ENCODE peak calls at places on chromosome 22, in four cellular contexts. H, E, R and A are unnamed samples. For H3K36me3, the result is how much of the 10 kb centered on the place peaks cover.

GRCh38 chr22:44574057-44574456 is 76.0 kb upstream of the RTL6 start:
- DNase-seq in R (no peak), H (no peak), E (no peak), A (peak)

GRCh38 chr22:44166877-44167276 is 13.8 kb upstream of the PARVG start:
- DNase-seq in R (no peak), E (no peak), H (no peak), A (no peak)

GRCh38 chr22:50599816-50600454 is 658 bp upstream of the MAPK8IP2 start:
- DNase-seq in R (peak), E (peak), H (no peak), A (no peak)

GRCh38 chr22:47215851-47216250 is 453.4 kb downstream of the TBC1D22A start:
- DNase-seq in E (no peak), R (no peak), H (no peak), A (no peak)

GRCh38 chr22:20565079-20565734 is 57.8 kb downstream of the MED15 start:
- DNase-seq in H (no peak), R (no peak), E (no peak), A (no peak)

GRCh38 chr22:27438271-27438980 is 363.1 kb downstream of the MN1 start:
- DNase-seq in E (peak), H (no peak), R (no peak), A (no peak)

GRCh38 chr22:50641696-50642607 is 14.0 kb upstream of the ARSA start:
- DNase-seq in R (peak), E (no peak), H (no peak), A (no peak)

GRCh38 chr22:36227806-36228205 is 11.5 kb downstream of the APOL2 start:
- DNase-seq in R (no peak), H (no peak), E (no peak), A (no peak)

GRCh38 chr22:19149047-19149883 is 827 bp downstream of the GSC2 start:
- DNase-seq in E (peak), H (no peak), R (no peak), A (no peak)

GRCh38 chr22:29308791-29309262 is 2.4 kb downstream of the GAS2L1 start:
- DNase-seq in R (no peak), H (no peak), E (peak), A (no peak)

GRCh38 chr22:44172370-44173108 is 8.2 kb upstream of the PARVG start:
- DNase-seq in R (no peak), E (no peak), H (no peak), A (no peak)

GRCh38 chr22:47199261-47199948 is 437.0 kb downstream of the TBC1D22A start:
- DNase-seq in E (no peak), H (no peak), R (no peak), A (no peak)

GRCh38 chr22:19238900-19239299 is 52.6 kb downstream of the CLTCL1 start:
- DNase-seq in H (no peak), E (no peak), R (no peak), A (no peak)

GRCh38 chr22:19855504-19856409 is 1.1 kb upstream of the GNB1L start:
- DNase-seq in R (peak), H (peak), E (peak), A (no peak)

GRCh38 chr22:37043828-37044538 is 7.6 kb upstream of the KCTD17 start:
- DNase-seq in H (no peak), E (peak), R (peak), A (peak)

GRCh38 chr22:18078329-18079041 is 695 bp downstream of the PEX26 start:
- DNase-seq in E (peak), H (no peak), R (peak), A (no peak)

GRCh38 chr22:47337161-47337621 is 574.7 kb downstream of the TBC1D22A start:
- DNase-seq in R (peak), H (no peak), E (no peak), A (peak)

GRCh38 chr22:37242395-37242918 is 1.6 kb downstream of the RAC2 start:
- DNase-seq in R (no peak), H (peak), E (peak), A (no peak)

GRCh38 chr22:19271856-19272535 is 19.5 kb downstream of the CLTCL1 start:
- DNase-seq in R (peak), E (no peak), H (no peak), A (peak)

GRCh38 chr22:44547371-44547770 is 49.3 kb upstream of the RTL6 start:
- DNase-seq in E (no peak), H (no peak), R (no peak), A (no peak)

GRCh38 chr22:41699264-41700104 is at the start of gene MEI1:
- DNase-seq in R (no peak), H (peak), E (no peak), A (no peak)

GRCh38 chr22:26660961-26661578 is 3.7 kb downstream of the MIAT start:
- DNase-seq in R (no peak), E (no peak), H (no peak), A (no peak)

GRCh38 chr22:50308986-50309600 is 1.6 kb upstream of the PLXNB2 start:
- DNase-seq in E (no peak), R (no peak), H (no peak), A (no peak)

GRCh38 chr22:34931026-34931425 is 134.9 kb upstream of the ISX start:
- DNase-seq in R (no peak), H (no peak), E (no peak), A (no peak)

GRCh38 chr22:21938071-21938822 is 14.4 kb downstream of the PPM1F start:
- DNase-seq in R (peak), E (peak), H (peak), A (no peak)
- TF ChIP-seq REST in R (no peak), E (peak), H (no peak), A (no peak)

GRCh38 chr22:32396746-32397145 is 15.3 kb downstream of the RTCB start:
- DNase-seq in E (no peak), H (no peak), R (no peak), A (no peak)
- H3K36me3 ChIP-seq in E (half or more), H (under half), R (under half), A (under half)

GRCh38 chr22:49081261-49081666 is 746.4 kb downstream of the BRD1 start:
- DNase-seq in R (no peak), E (no peak), H (no peak), A (no peak)
- TF ChIP-seq REST in R (no peak), E (no peak), H (no peak), A (no peak)

DNA sequence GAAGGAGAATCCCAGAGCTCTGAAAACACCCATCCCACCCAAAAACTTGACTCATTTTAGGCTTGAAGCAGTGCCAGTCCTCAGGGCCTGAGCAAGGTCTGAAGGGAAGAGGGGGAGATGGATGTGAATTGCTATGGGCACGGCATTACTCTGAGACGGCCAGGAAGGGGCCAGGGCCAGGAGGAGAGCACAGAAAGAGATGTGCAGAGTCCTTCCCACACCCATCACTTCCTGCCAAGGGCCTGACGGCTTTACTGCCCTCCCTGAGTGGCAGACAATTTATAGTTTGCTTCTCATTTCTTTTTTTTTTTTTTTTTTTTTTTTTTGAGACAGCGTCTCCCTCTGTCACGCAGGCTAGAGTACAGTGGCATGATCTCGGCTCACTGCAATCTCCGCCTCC is 22.5 kb downstream of the TAB1 start:
- DNase-seq in R (no peak), E (no peak), H (no peak), A (no peak)
- H3K36me3 ChIP-seq in R (under half), E (under half), H (under half), A (under half)

GRCh38 chr22:45846952-45847351 is 130.0 kb downstream of the WNT7B start:
- DNase-seq in R (no peak), H (no peak), E (no peak), A (no peak)
- TF ChIP-seq REST in R (peak), H (peak), E (peak), A (peak)

DNA sequence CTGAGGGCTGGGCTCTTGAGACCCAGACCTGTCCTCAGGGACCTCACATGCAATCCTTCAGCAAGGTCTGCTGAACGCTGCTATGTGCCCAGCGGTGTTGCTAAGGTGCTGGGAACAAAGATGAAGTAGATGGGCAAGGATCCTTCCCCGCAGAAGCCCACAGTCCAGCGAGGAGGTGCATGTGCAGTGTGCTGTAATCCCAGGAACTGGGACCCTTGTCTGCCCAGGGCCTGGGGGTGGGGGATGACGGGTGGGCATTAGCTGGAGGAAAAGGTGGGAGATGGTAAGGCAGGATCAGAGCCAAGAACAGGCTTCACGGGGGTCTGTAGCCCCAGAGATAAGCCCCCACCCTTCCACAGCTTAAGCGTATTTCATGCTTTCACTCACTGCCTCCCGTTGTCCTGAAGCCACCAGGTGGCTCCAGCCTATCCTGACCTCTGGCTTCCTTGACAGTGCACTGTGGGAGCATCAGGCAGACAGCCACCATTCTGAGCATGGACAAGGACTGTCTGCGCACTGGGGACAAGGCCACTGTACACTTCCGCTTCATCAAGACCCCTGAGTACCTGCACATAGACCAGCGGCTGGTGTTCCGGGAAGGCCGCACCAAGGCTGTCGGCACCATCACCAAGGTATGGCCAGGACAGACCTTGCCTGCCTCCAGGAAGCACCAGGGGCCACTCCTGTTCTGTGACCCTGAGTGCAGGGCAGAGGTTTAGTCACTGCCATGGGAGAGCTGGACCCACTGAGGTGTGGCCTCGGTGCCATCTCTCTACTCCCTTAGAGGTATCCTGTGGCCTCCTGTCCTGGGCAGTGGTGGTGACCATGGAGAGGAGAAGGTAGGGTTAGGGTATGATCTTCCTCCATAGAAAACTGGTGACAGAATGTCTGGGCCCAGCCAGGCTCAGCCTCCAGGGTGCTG is 22.0 kb downstream of the GTPBP1 start:
- DNase-seq in R (no peak), H (no peak), E (no peak), A (no peak)
- H3K36me3 ChIP-seq in R (under half), H (half or more), E (under half), A (under half)

GRCh38 chr22:30317778-30318177 is 9.0 kb downstream of the TBC1D10A start:
- DNase-seq in E (no peak), R (no peak), H (no peak), A (no peak)
- TF ChIP-seq REST in E (no peak), R (no peak), H (no peak), A (no peak)

GRCh38 chr22:24125942-24126341 is 55.3 kb upstream of the SUSD2 start:
- DNase-seq in E (no peak), R (no peak), H (no peak), A (no peak)
- H3K36me3 ChIP-seq in E (under half), R (under half), H (under half), A (under half)

DNA sequence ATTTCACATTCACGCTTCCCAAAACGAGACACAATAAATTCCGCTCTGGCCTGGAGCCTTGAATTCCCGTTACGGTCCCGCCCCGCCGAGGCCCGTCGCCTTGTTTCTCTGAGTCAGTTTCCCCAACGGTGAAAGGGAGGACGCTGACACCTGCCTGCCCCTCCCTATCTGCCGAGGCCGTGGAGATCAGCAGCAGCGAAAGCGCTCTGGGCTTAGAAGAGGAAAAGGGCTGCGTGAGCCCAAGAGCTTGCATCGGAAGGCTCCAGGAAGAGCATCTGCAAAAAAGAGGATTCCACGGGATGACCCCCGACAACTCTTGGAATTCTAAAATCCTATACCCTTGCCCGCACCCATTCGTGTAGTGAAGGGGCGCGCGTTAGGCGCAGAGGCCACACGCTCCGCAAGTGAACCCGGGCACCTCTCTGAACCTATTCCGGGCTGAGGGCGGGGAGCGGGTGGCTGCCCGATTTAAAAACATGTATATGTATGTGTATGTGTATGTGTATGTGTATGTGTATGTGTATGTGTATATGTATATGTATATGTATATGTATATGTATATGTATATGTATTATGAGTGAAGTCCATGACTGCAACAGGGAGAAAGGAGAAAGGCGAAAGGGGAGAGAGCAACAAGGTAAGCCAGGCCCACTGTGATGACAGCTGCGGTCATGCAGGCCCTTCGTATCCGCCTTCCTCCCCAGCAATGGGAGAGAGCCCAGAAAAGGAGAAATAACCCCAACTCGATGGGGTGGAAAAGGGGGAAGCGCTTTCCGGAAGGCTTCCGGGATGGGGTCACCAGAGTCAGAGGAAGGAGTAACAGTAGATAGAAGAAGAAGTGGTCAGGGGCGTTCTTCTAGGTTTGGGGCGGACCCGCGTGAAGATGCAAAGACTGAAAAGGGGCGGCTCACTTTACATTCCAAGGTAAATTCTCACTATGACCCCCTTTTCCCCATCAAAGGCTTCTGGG is 947 bp upstream of the MRTFA start:
- DNase-seq in H (no peak), E (no peak), R (no peak), A (no peak)
- TF ChIP-seq REST in H (no peak), E (no peak), R (no peak), A (no peak)